ENCODE peak calls at places on chromosomes 11 and 22, in four cellular contexts. F, O, G and E are unnamed samples. For H3K27me3, the result is how much of the 10 kb centered on the place peaks cover.

GRCh38 chr22:46092011-46092410 is 58.3 kb upstream of the PPARA start:
- DNase-seq in F (no peak), O (no peak), G (no peak), E (no peak)

GRCh38 chr11:14967581-14968214 is 4.5 kb downstream of the CALCA start:
- DNase-seq in F (no peak), O (no peak), G (no peak), E (no peak)

GRCh38 chr11:114258696-114259095 is 37.5 kb upstream of the NNMT start:
- DNase-seq in F (no peak), O (no peak), G (no peak), E (no peak)

GRCh38 chr11:101049123-101049522 is 80.5 kb downstream of the PGR start:
- DNase-seq in F (no peak), O (no peak), G (no peak), E (no peak)

GRCh38 chr11:8017071-8017470 is 29.9 kb downstream of the EIF3F start:
- DNase-seq in F (no peak), O (no peak), G (no peak), E (no peak)

GRCh38 chr11:77395460-77396175 is 78.3 kb downstream of the PAK1 start:
- DNase-seq in F (peak), O (no peak), G (no peak), E (no peak)

GRCh38 chr11:47867821-47868220 is 19.7 kb upstream of the NUP160 start:
- DNase-seq in F (no peak), O (no peak), G (no peak), E (no peak)

GRCh38 chr11:85307381-85307780 is 319.8 kb downstream of the DLG2 start:
- DNase-seq in F (no peak), O (no peak), G (no peak), E (no peak)

GRCh38 chr11:62611705-62612365 is 740 bp downstream of the EML3 start:
- DNase-seq in F (no peak), O (no peak), G (no peak), E (peak)

GRCh38 chr11:27857014-27857413 is 156.8 kb upstream of the BDNF start:
- DNase-seq in F (no peak), O (no peak), G (no peak), E (no peak)

GRCh38 chr11:83648610-83649467 is 362.7 kb upstream of the CCDC90B start:
- DNase-seq in F (no peak), O (no peak), G (no peak), E (no peak)

DNA sequence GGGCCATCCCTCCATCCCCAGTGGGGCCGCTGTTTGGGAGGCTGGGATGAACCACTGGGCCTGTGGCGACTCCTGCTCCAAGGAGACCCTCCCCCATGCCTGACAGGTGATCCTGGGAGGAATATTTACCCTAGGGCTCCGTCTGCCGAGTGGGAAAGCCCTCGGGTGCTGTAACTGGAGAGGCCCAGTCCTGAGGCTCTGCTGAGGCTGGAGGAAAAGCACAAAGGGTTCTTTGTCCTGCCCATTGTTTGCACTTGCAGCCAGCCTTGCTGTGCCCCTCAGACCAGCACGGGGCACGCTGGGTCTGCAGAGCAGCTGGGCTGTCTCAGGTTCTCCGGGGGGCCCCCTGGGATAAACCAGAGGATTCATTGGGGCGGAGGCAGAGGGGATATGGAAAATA is 321.1 kb downstream of the MN1 start:
- DNase-seq in F (no peak), O (no peak), G (no peak), E (no peak)
- H3K27me3 ChIP-seq in F (under half), O (under half), G (under half), E (under half)

GRCh38 chr22:32804823-32805585 is 3.5 kb downstream of the TIMP3 start:
- DNase-seq in F (no peak), O (no peak), G (no peak), E (no peak)
- H3K27ac ChIP-seq in F (no peak), O (no peak), G (no peak), E (no peak)

GRCh38 chr11:17478064-17478463 is 1.4 kb upstream of the ABCC8 start:
- DNase-seq in F (peak), O (no peak), G (no peak), E (no peak)

GRCh38 chr11:17477361-17477760 is 716 bp upstream of the ABCC8 start:
- DNase-seq in F (no peak), O (no peak), G (no peak), E (no peak)

GRCh38 chr11:17476317-17477083 is at the start of gene ABCC8:
- DNase-seq in F (peak), O (no peak), G (no peak), E (no peak)

GRCh38 chr11:17475666-17476316 is 854 bp downstream of the ABCC8 start:
- DNase-seq in F (peak), O (no peak), G (no peak), E (no peak)

DNA sequence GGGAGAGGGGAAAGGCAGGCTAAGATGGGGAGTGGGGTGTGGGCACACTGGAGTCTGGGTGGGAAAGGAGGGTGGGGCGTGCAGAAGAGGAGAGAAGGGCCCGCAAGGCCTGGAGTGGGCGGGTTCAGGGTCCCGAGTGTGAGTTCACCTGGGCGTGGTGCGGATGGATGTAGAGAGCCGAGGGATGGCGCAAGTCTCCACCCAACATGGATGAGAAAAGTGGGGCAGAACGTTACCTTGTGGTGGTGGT is 364 bp upstream of the ABCC8 start:
- DNase-seq in F (no peak), O (no peak), G (no peak), E (no peak)
- H3K4me3 ChIP-seq in F (peak), O (no peak), G (no peak), E (no peak)

DNA sequence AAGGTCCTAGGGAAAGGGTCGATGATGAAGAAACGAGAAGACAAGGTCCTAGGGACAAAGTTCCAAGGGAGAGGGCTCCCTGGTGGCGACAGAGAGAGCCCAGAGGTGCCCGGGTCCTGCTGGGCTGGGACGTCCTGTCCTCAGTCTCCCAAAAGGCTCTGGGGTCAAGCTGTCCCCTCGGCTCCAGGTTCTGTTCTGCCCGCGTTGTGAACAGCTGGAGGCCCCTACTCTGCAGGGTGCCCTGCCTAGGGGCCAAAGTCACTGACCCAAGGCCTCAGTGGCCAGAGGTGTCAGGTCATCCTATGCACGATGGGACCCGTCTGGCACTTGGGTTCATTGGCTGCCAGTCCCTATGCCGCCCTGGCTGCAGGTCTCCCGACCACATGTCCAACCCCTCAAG is 49.9 kb upstream of the SLC22A12 start:
- DNase-seq in F (no peak), O (no peak), G (no peak), E (no peak)
- H3K27me3 ChIP-seq in F (under half), O (under half), G (under half), E (under half)

DNA sequence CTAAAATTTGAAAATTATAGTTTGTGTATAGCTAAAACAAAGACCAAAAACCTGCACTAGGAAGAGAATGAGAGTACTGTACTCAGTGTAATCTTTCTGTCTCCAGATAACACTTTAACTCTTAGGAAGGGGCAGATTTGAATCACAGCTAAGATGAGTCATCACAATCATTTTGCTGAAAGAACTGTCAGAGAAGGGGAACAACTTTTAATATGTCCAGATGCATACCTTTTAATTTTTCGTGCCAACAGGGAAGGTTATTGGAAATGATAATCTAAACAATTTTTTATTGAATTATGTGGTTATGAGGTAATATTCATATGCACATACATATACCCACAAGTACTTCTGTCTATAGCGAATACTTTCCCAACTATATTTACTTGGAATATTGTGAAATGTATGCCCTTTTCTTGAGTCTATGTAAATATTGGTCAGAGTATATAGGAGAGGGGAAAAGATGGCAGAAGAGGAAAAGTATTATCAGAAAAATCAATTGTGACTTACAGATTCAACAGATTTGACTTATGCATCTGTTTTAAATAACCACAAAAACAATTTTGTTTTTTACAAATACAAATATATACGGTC is 51.1 kb upstream of the MUC15 start:
- DNase-seq in F (no peak), O (no peak), G (no peak), E (no peak)
- H3K27ac ChIP-seq in F (no peak), O (no peak), G (no peak), E (no peak)

GRCh38 chr11:61071208-61071681 is 31.0 kb upstream of the CD5 start:
- DNase-seq in F (no peak), O (no peak), G (no peak), E (no peak)

GRCh38 chr11:61072316-61073109 is 29.8 kb upstream of the CD5 start:
- DNase-seq in F (no peak), O (no peak), G (no peak), E (no peak)

GRCh38 chr11:61068581-61068980 is 33.7 kb upstream of the CD5 start:
- DNase-seq in F (no peak), O (no peak), G (no peak), E (no peak)

GRCh38 chr11:61069427-61069826 is 32.9 kb upstream of the CD5 start:
- DNase-seq in F (no peak), O (no peak), G (no peak), E (no peak)

DNA sequence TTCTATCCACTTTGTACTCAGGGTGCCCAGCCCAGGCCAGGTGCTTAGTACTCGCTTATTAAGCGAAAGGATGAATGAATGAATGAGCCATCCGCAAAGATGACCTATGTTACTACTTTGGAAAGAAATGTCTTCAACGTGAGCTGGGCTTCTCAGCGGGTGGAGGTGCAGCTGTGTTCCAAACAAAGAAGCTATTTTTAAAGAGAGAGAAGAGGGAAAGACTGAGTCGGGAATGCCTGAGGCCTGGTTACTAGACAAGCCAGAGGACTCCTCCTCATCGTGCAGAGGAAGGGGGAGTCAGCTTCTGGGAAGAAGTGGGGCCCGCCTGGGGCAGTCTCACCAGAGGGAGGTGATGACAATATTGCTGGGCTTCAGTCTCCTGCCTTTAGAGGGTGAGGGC is 30.4 kb upstream of the CD5 start:
- DNase-seq in F (no peak), O (no peak), G (no peak), E (no peak)
- H3K4me3 ChIP-seq in F (no peak), O (no peak), G (no peak), E (no peak)